ENCODE peak calls at places on chromosome 17, in nine cellular contexts. M is iPS DF 6.9; L is HAP-1; A is MM.1S; I is stomach; X is psoas muscle; Z is testis; F is left lung; S is CD8-positive, alpha-beta T cell. Y is an unnamed sample. For H3K4me1 and H3K9me3, the result is how much of the 10 kb centered on the place peaks cover.

GRCh38 chr17:2215616-2216364 is 87.8 kb downstream of the SMG6 start:
- DNase-seq in S (peak), I (peak), F (no peak), L (no peak), M (no peak), A (peak), X (peak), Z (peak), Y (no peak)

GRCh38 chr17:73874008-73874407 is 229.8 kb upstream of the SDK2 start:
- DNase-seq in F (no peak), S (no peak), M (no peak), L (no peak), Z (no peak), I (no peak), X (no peak), A (no peak), Y (no peak)

GRCh38 chr17:46853896-46854444 is 2.6 kb downstream of the WNT9B start:
- DNase-seq in F (no peak), X (no peak), L (no peak), Z (no peak), M (no peak), I (no peak), S (no peak), A (no peak), Y (no peak)

GRCh38 chr17:40901981-40902862 is 17.2 kb upstream of the KRT20 start:
- DNase-seq in S (no peak), L (peak), Z (no peak), A (no peak), F (no peak), X (no peak), I (no peak), M (no peak), Y (no peak)

GRCh38 chr17:46995841-46996571 is 17.0 kb upstream of the RPRML start:
- DNase-seq in A (no peak), S (no peak), F (no peak), X (no peak), M (no peak), L (no peak), Z (no peak), I (no peak), Y (no peak)

GRCh38 chr17:19650826-19651225 is 2.3 kb downstream of the ALDH3A2 start:
- DNase-seq in M (no peak), A (no peak), X (no peak), F (no peak), Z (no peak), L (no peak), S (no peak), I (no peak), Y (no peak)

GRCh38 chr17:62727916-62728672 is 80.0 kb downstream of the MARCHF10 start:
- DNase-seq in X (no peak), M (no peak), S (no peak), A (no peak), F (no peak), L (peak), I (no peak), Z (no peak), Y (no peak)

GRCh38 chr17:75691371-75692290 is 24.5 kb downstream of the SAP30BP start:
- DNase-seq in X (no peak), A (no peak), L (peak), I (no peak), S (no peak), M (no peak), Z (no peak), F (no peak), Y (no peak)

GRCh38 chr17:5745091-5745820 is 160.9 kb upstream of the NLRP1 start:
- DNase-seq in Z (no peak), L (no peak), S (no peak), M (no peak), F (no peak), I (no peak), X (no peak), A (no peak), Y (no peak)

DNA sequence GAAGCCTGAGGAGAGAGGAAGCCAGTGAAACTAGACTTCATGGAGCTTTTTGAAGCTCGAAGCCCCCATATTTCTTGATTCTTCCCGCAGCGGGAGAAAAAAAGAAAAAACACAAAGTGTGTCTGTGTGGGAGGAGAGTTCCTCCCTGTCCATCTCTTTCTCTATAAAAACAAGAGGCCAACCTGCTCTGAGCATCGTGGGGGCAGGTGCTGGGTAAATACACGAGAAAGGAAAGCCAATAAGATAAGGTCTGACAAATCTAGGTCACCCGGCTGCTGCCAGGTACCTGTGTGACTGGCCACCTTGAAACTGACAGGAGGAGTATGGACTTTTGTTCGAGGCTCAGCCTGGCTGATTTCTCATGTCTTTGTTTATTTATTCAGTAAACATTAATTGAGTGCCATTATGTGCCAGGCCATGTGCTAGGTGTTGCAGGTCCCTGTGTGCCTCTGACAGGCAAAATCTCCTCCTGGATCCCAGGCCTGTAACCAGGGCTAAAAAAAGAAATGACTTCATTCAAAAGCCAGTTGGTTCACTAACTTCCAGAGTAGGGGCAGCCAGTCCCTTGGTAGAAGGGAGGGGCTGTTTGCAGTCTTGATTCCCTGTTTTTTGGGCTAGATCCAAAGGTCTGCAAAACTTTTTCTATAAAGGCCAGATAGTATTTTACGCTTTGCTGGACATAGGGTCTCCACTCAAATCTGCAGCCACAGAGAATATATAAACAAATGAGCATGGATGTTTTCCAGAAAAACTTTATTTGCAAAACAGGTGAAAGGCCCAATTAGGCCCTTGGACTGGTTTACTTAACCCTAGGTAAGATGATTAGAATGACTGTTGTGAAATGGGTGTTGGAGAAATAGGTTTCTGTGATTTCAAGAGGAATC is 35.6 kb downstream of the YPEL2 start:
- DNase-seq in F (peak), X (no peak), L (no peak), M (no peak), A (no peak), S (no peak), I (peak), Z (peak), Y (no peak)
- H3K4me1 ChIP-seq in F (under half), X (half or more), L (under half), M (under half), A (under half), S (half or more), I (half or more), Z (half or more), Y (half or more)

GRCh38 chr17:43543771-43544575 is 2.2 kb downstream of the ETV4 start:
- DNase-seq in I (no peak), F (no peak), L (peak), A (no peak), X (no peak), S (no peak), M (no peak), Z (no peak), Y (no peak)
- H3K4me3 ChIP-seq in I (no peak), F (no peak), L (peak), A (no peak), X (no peak), S (no peak), M (peak), Z (no peak), Y (no peak)

GRCh38 chr17:21816592-21817567 is 124.6 kb downstream of the KCNJ18 start:
- DNase-seq in A (no peak), L (no peak), I (no peak), S (no peak), Z (no peak), M (no peak), F (peak), X (no peak), Y (no peak)

GRCh38 chr17:21814776-21815175 is 122.5 kb downstream of the KCNJ18 start:
- DNase-seq in X (peak), A (no peak), Z (no peak), S (no peak), L (no peak), M (no peak), F (peak), I (no peak), Y (no peak)

GRCh38 chr17:21823130-21823529 is 130.8 kb downstream of the KCNJ18 start:
- DNase-seq in Z (no peak), I (no peak), F (no peak), L (no peak), S (no peak), A (no peak), M (no peak), X (no peak), Y (no peak)

GRCh38 chr17:21815352-21816063 is 123.2 kb downstream of the KCNJ18 start:
- DNase-seq in Z (no peak), X (no peak), F (peak), I (no peak), L (no peak), S (no peak), A (no peak), M (no peak), Y (no peak)

GRCh38 chr17:21817791-21818364 is 125.6 kb downstream of the KCNJ18 start:
- DNase-seq in L (no peak), A (no peak), F (peak), I (no peak), S (no peak), M (no peak), Z (no peak), X (no peak), Y (no peak)
- H3K9me3 ChIP-seq in L (under half), A (under half), F (under half), I (under half), S (under half), M (under half), Z (under half), X (under half), Y (under half)

DNA sequence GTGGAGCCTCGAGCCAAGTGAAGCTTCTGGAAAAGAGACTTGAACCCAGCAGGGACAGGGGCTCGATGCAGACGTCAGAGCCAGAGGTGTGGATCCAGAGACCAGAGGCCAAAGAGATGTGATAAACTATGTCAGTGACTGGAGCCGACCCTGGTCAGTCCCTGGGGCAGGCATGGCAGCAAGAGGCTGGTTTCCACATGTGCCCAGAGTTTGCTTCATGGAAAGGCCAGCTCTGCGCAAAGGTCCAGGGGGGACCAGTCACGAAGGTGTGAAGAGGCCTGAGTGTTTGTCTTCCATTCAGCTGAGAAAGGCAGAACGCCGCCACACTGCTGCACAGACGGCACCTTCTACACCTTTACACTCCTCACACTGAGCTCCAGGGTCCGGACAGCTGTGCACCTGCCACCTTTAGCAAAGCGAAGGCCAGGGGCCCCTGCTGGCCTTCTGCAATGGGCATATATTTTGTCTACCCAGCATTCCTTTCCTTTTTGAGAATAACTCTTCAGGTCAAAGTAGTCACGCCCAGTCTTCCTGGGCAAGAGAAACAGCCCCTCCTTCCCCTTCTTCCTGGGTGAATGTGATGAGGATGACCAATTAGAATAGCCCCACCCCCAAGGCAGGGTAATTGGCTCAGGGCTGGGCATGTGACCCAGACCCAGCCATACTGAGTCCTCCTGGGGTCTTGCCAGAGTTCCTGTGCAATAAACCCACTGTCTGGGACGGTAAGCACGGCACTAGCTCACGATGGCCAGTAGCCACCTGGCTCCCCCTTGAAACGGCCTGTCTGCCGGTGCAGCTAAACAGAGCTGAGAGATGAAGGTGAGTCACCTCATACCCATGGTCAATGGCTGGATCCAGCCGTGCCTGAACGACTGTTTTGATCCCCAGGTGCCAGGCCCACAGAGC is 2.3 kb upstream of the RPH3AL start:
- DNase-seq in A (no peak), L (no peak), M (no peak), X (no peak), S (no peak), I (no peak), Z (no peak), F (no peak), Y (no peak)
- H3K4me1 ChIP-seq in A (under half), L (under half), M (under half), X (under half), S (under half), I (under half), Z (under half), F (under half), Y (under half)

GRCh38 chr17:42775534-42776098 is 2.4 kb downstream of the VPS25 start:
- DNase-seq in Z (no peak), S (no peak), M (no peak), L (no peak), I (no peak), F (no peak), A (peak), X (no peak), Y (no peak)

GRCh38 chr17:42773290-42774035 is at the start of gene VPS25:
- DNase-seq in I (peak), X (peak), Z (peak), L (peak), M (no peak), A (peak), F (peak), S (peak), Y (peak)

GRCh38 chr17:42774066-42774750 is 959 bp downstream of the VPS25 start:
- DNase-seq in M (no peak), S (no peak), X (no peak), A (no peak), L (no peak), Z (no peak), I (no peak), F (no peak), Y (no peak)

GRCh38 chr17:42767512-42767911 is 5.7 kb upstream of the VPS25 start:
- DNase-seq in S (no peak), F (no peak), L (no peak), X (no peak), Z (no peak), I (no peak), M (no peak), A (no peak), Y (no peak)

GRCh38 chr17:42772945-42773289 is 332 bp upstream of the VPS25 start:
- DNase-seq in X (no peak), F (no peak), A (no peak), Z (no peak), I (no peak), L (no peak), S (no peak), M (no peak), Y (no peak)
- H3K4me3 ChIP-seq in X (peak), F (peak), A (peak), Z (peak), I (peak), L (peak), S (peak), M (peak), Y (peak)

GRCh38 chr17:61702450-61702849 is 111.4 kb upstream of the NACA2 start:
- DNase-seq in I (no peak), X (no peak), L (no peak), M (no peak), F (no peak), S (no peak), A (no peak), Z (no peak), Y (no peak)
- H3K9me3 ChIP-seq in I (half or more), X (under half), L (under half), M (under half), F (half or more), S (under half), A (under half), Z (under half), Y (under half)

GRCh38 chr17:80464486-80464885 is 11.9 kb downstream of the NPTX1 start:
- DNase-seq in L (no peak), Z (no peak), X (peak), S (no peak), F (no peak), I (no peak), M (no peak), A (no peak), Y (no peak)
- H3K4me1 ChIP-seq in L (under half), Z (under half), X (under half), S (under half), F (under half), I (under half), M (under half), A (under half), Y (under half)